ENCODE peak calls at places on chromosomes 7 and 10, in four cellular contexts. X, C, W and D are unnamed samples.

GRCh38 chr10:21173964-21174669 is 277.0 kb upstream of the NEBL start:
- DNase-seq in W (peak; percentile 57), C (peak; percentile 82), X (no peak), D (no peak)

GRCh38 chr7:24496031-24496430 is 77.2 kb upstream of the PALS2 start:
- DNase-seq in X (no peak), C (no peak), W (no peak), D (no peak)

GRCh38 chr7:116730097-116731018 is 58.4 kb downstream of the MET start:
- DNase-seq in C (peak; percentile 31), X (no peak), W (no peak), D (no peak)

GRCh38 chr7:55129409-55130078 is 110.7 kb downstream of the EGFR start:
- DNase-seq in W (no peak), C (peak; percentile 49), X (no peak), D (no peak)

GRCh38 chr7:148289630-148290029 is 300.9 kb upstream of the C7orf33 start:
- DNase-seq in X (no peak), W (no peak), C (no peak), D (no peak)

GRCh38 chr7:45446195-45446944 is 127.8 kb upstream of the ADCY1 start:
- DNase-seq in X (no peak), C (no peak), W (no peak), D (no peak)

GRCh38 chr7:68246189-68246633 is 1249.6 kb downstream of the TYW1 start:
- DNase-seq in C (no peak), X (no peak), W (no peak), D (no peak)

GRCh38 chr10:107561136-107561650 is 396.7 kb upstream of the SORCS1 start:
- DNase-seq in W (no peak), C (no peak), X (no peak), D (no peak)

GRCh38 chr10:117418121-117418520 is 42.9 kb upstream of the PDZD8 start:
- DNase-seq in C (no peak), X (no peak), W (no peak), D (no peak)

GRCh38 chr7:27409311-27409710 is 166.7 kb downstream of the EVX1 start:
- DNase-seq in W (no peak), X (no peak), C (no peak), D (no peak)

GRCh38 chr7:128217030-128217805 is 23.9 kb upstream of the LEP start:
- DNase-seq in C (peak; percentile 36), W (peak; percentile 79), X (no peak), D (no peak)

GRCh38 chr7:3892167-3892566 is 591.1 kb downstream of the SDK1 start:
- DNase-seq in W (no peak), X (no peak), C (no peak), D (no peak)

GRCh38 chr7:20595971-20596370 is 19.5 kb upstream of the ABCB5 start:
- DNase-seq in W (no peak), X (no peak), C (no peak), D (no peak)

GRCh38 chr7:47480576-47481538 is 101.1 kb downstream of the TNS3 start:
- DNase-seq in C (no peak), X (no peak), W (no peak), D (no peak)

GRCh38 chr7:50869108-50869716 is 86.5 kb upstream of the GRB10 start:
- DNase-seq in C (peak; percentile 68), X (peak; percentile 8), W (no peak), D (peak; percentile 47)

GRCh38 chr7:79806161-79806734 is 328.4 kb upstream of the GNAI1 start:
- DNase-seq in C (peak; percentile 14), X (peak; percentile 6), W (no peak), D (peak; percentile 17)

GRCh38 chr7:150799741-150800575 is at the start of gene TMEM176B:
- DNase-seq in C (no peak), X (no peak), W (no peak), D (no peak)

GRCh38 chr7:36670585-36671431 is 53.5 kb downstream of the AOAH start:
- DNase-seq in X (peak; percentile 42), W (peak; percentile 80), C (peak; percentile 64), D (peak; percentile 69)

GRCh38 chr7:86889501-86889900 is 170.0 kb downstream of the ELAPOR2 start:
- DNase-seq in W (no peak), C (no peak), X (no peak), D (no peak)

GRCh38 chr10:22823109-22823508 is 104.7 kb upstream of the ARMC3 start:
- DNase-seq in W (no peak), C (peak; percentile 65), X (peak; percentile 79), D (peak; percentile 81)

GRCh38 chr7:97064972-97065587 is 40.4 kb upstream of the DLX5 start:
- DNase-seq in C (peak; percentile 59), W (peak; percentile 50), X (peak; percentile 36), D (peak; percentile 54)

GRCh38 chr10:127044191-127044590 is 139.0 kb downstream of the DOCK1 start:
- DNase-seq in X (no peak), W (no peak), C (no peak), D (no peak)

GRCh38 chr10:1240341-1240775 is 184.2 kb downstream of the WDR37 start:
- DNase-seq in C (no peak), X (no peak), W (no peak), D (no peak)

GRCh38 chr7:19982841-19983835 is 209.7 kb upstream of the TMEM196 start:
- DNase-seq in X (peak; percentile 6), W (no peak), C (peak; percentile 69), D (peak; percentile 58)

GRCh38 chr10:28036587-28036986 is 37.7 kb upstream of the ODAD2 start:
- DNase-seq in C (no peak), W (no peak), X (no peak), D (no peak)

GRCh38 chr10:99233000-99233679 is 2.5 kb downstream of the HPSE2 start:
- DNase-seq in C (no peak), W (no peak), X (no peak), D (no peak)

GRCh38 chr10:43389867-43390266 is 18.4 kb downstream of the FXYD4 start:
- DNase-seq in W (peak; percentile 20), X (no peak), C (no peak), D (no peak)
- TF ChIP-seq POLR2A in W (no peak), X (no peak), C (no peak), D (no peak)

GRCh38 chr7:70505886-70506285 is 626.1 kb upstream of the GALNT17 start:
- DNase-seq in C (no peak), W (no peak), X (no peak), D (no peak)

GRCh38 chr7:70502117-70502516 is 629.8 kb upstream of the GALNT17 start:
- DNase-seq in W (no peak), X (no peak), C (no peak), D (no peak)

GRCh38 chr7:70504254-70504653 is 627.7 kb upstream of the GALNT17 start:
- DNase-seq in X (no peak), W (no peak), C (no peak), D (no peak)

GRCh38 chr7:70505468-70505867 is 626.5 kb upstream of the GALNT17 start:
- DNase-seq in W (no peak), X (no peak), C (no peak), D (no peak)

GRCh38 chr7:70506463-70506862 is 625.5 kb upstream of the GALNT17 start:
- DNase-seq in X (peak; percentile 35), W (no peak), C (no peak), D (no peak)
- TF ChIP-seq MAX in X (peak; percentile 67), W (no peak), C (no peak), D (no peak)

DNA sequence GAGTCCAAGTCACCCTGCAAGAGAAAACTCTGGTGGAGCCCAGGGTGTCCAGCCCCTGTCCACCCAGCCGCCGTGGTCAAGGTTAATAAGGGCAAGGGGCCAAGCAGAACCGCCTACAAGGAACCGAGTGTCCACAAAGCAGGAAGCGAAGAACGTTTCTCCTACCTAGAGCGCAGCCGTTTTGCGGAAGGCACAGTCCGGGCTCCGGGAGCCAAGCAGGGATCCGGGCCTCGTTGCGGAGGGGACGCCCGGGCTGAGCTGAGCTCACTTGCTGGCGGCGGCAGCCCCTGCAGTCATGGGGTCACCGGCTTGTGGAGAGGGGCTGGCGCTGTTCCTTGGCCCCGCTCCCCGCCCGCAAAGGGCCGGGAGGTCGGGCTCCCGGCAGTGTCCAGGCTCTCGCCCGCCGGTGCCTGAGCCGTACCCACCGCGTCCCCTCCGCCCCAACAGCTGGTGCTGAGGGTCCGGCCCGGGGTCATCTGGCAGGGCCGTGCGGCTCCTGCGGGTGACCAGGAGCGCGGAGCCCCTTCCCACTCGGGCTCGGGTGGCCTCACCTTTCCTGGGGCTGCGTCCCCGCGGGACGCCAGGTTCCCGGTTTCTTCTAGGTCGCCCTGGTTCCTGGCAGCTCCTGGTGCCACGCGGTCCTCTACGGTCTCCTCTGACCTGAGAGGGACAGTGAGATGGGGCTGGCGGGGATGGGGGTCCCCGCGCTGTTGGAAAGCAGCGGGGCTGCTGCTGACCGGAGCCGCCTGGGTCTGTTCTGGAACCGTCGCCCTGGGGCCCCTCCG is 14.0 kb upstream of the ZNF273 start:
- DNase-seq in C (no peak), X (no peak), W (no peak), D (peak; percentile 8)
- H3K27ac ChIP-seq in C (no peak overlapping the region), X (no peak overlapping the region), W (no peak overlapping the region), D (no peak overlapping the region)

GRCh38 chr10:3137958-3138726 is 34.4 kb downstream of the PITRM1 start:
- DNase-seq in W (no peak), C (no peak), X (no peak), D (no peak)
- TF ChIP-seq POLR2A in W (no peak), C (no peak), X (no peak), D (no peak)

DNA sequence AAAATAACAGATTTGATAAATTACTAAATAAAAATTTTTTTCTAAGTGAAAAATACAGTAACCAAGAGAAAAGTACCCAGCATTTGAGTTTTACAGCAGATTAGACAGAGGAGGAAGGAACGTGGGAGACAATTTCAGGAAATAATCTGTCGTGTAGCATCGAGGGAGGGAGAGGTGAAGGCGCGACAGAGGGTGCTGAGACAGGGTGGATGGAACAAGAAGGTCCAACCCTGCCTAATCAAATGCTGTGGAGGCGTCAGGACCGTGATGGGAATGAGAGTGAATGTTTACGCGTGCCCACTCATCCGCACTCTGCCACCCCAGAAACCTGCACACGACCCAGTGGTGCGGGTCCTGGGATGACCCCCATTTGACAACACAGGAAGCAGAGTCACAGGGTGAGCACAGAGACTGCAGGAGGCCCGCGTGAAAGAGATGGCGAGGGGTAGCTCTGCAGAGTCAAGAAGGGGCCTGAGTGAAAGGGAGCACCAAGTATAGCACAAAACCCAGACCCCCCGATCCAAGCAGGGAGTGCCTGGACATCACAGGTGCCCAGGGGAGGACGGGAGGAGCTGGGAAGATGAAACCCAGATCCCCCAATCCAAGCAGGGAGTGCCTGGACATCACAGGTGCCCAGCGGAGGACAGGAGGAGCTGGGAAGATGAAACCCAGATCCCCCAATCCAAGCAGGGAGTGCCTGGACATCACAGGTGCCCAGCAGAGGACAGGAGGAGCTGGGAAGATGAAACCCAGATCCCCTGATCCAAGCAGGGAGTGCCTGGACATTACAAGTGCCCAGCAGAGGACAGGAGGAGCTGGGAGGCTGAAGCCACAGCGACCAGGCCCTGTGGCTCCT is 558.9 kb downstream of the DNAJB6 start:
- DNase-seq in W (no peak), C (no peak), X (no peak), D (no peak)
- TF ChIP-seq MAX in W (no peak), C (no peak), X (no peak), D (no peak)